ENCODE peak calls at places on chromosomes 1 and 21, in four cellular contexts. L is IMR-90, A is A549, N is HepG2. D is an unnamed sample. For H3K4me1, the result is how much of the 10 kb centered on the place peaks cover.

GRCh38 chr21:27047331-27048314 is 80.7 kb upstream of the ADAMTS5 start:
- DNase-seq in L (peak), A (no peak), N (no peak), D (no peak)

GRCh38 chr1:53685272-53686051 is 53.5 kb downstream of the GLIS1 start:
- DNase-seq in L (peak), A (no peak), N (peak), D (no peak)

GRCh38 chr21:35437941-35438340 is 388.8 kb upstream of the RUNX1 start:
- DNase-seq in L (no peak), A (no peak), N (no peak), D (no peak)

GRCh38 chr1:31065310-31066217 is at the start of gene PUM1:
- DNase-seq in L (peak), A (peak), N (peak), D (peak)

GRCh38 chr1:224615861-224616760 is at the start of gene CNIH3:
- DNase-seq in L (peak), A (peak), N (no peak), D (no peak)

GRCh38 chr1:167821969-167822685 is 91.8 kb downstream of the ADCY10 start:
- DNase-seq in L (peak), A (no peak), N (no peak), D (peak)

GRCh38 chr1:221919743-221920142 is 177.9 kb upstream of the DUSP10 start:
- DNase-seq in L (no peak), A (no peak), N (no peak), D (no peak)

GRCh38 chr1:6445062-6445763 is 20.6 kb downstream of the ESPN start:
- DNase-seq in L (peak), A (no peak), N (peak), D (no peak)

GRCh38 chr1:41918450-41919043 is at the start of gene HIVEP3:
- DNase-seq in L (no peak), A (peak), N (no peak), D (no peak)

GRCh38 chr1:89821322-89822108 is 683 bp downstream of the LRRC8D start:
- DNase-seq in L (peak), A (peak), N (peak), D (peak)

GRCh38 chr1:178645826-178646200 is 79.2 kb upstream of the RALGPS2 start:
- DNase-seq in L (peak), A (no peak), N (no peak), D (no peak)

GRCh38 chr1:46549697-46550681 is 1.5 kb downstream of the KNCN start:
- DNase-seq in L (peak), A (no peak), N (peak), D (peak)

GRCh38 chr21:43867332-43867703 is 2.3 kb downstream of the AGPAT3 start:
- DNase-seq in L (no peak), A (no peak), N (no peak), D (no peak)

GRCh38 chr1:61782771-61783170 is 40.5 kb downstream of the PATJ start:
- DNase-seq in L (no peak), A (no peak), N (no peak), D (peak)

GRCh38 chr1:94578856-94579255 is 37.3 kb upstream of the F3 start:
- DNase-seq in L (peak), A (no peak), N (no peak), D (no peak)

GRCh38 chr21:36428789-36429671 is 43.8 kb downstream of the CHAF1B start:
- DNase-seq in L (no peak), A (no peak), N (no peak), D (no peak)

GRCh38 chr1:240435996-240436566 is 175.9 kb downstream of the GREM2 start:
- DNase-seq in L (peak), A (no peak), N (no peak), D (no peak)

GRCh38 chr1:206535853-206536188 is 28.5 kb downstream of the RASSF5 start:
- DNase-seq in L (no peak), A (no peak), N (no peak), D (no peak)

GRCh38 chr1:100034465-100034864 is 64.7 kb downstream of the SLC35A3 start:
- DNase-seq in L (peak), A (peak), N (peak), D (peak)

GRCh38 chr1:151142411-151143056 is 3.9 kb downstream of the SEMA6C start:
- DNase-seq in L (no peak), A (no peak), N (no peak), D (peak)

GRCh38 chr1:242784074-242784473 is 259.6 kb upstream of the PLD5 start:
- DNase-seq in L (no peak), A (no peak), N (no peak), D (no peak)

GRCh38 chr21:43318841-43319781 is 107.8 kb downstream of the SIK1 start:
- DNase-seq in L (peak), A (no peak), N (no peak), D (peak)

GRCh38 chr21:36162631-36163030 is 6.0 kb downstream of the DOP1B start:
- DNase-seq in L (no peak), A (no peak), N (no peak), D (no peak)

GRCh38 chr1:208231929-208232360 is 12.2 kb downstream of the PLXNA2 start:
- DNase-seq in L (peak), A (no peak), N (no peak), D (no peak)

GRCh38 chr21:32772281-32773047 is 909 bp upstream of the PAXBP1 start:
- DNase-seq in L (peak), A (peak), N (no peak), D (peak)

GRCh38 chr1:230262867-230263572 is 163.1 kb downstream of the PGBD5 start:
- DNase-seq in L (no peak), A (no peak), N (no peak), D (no peak)
- H3K4me1 ChIP-seq in L (under half), A (under half), N (under half), D (under half)

GRCh38 chr1:173507847-173508209 is 30.7 kb downstream of the PRDX6 start:
- DNase-seq in L (no peak), A (no peak), N (no peak), D (no peak)
- TF ChIP-seq MAZ in L (no peak), A (no peak), N (no peak), D (no peak)

GRCh38 chr1:12602633-12603024 is 15.4 kb downstream of the DHRS3 start:
- DNase-seq in L (no peak), A (no peak), N (no peak), D (no peak)
- H3K4me1 ChIP-seq in L (under half), A (half or more), N (half or more), D (under half)

GRCh38 chr1:181778630-181779285 is 282.8 kb downstream of the ZNF648 start:
- DNase-seq in L (no peak), A (no peak), N (no peak), D (no peak)
- TF ChIP-seq MAZ in L (no peak), A (no peak), N (no peak), D (no peak)

GRCh38 chr1:45355683-45356082 is 15.4 kb upstream of the MUTYH start:
- DNase-seq in L (peak), A (no peak), N (peak), D (no peak)
- H3K4me1 ChIP-seq in L (under half), A (under half), N (under half), D (under half)

GRCh38 chr1:56417636-56418035 is 161.7 kb downstream of the PLPP3 start:
- DNase-seq in L (peak), A (no peak), N (no peak), D (no peak)
- TF ChIP-seq MAZ in L (no peak), A (no peak), N (no peak), D (no peak)